ENCODE peak calls at places on chromosomes 2 and 18, in eight cellular contexts. K, C, V, P, J, O, L and G are unnamed samples.

GRCh38 chr2:99085400-99085799 is 56.1 kb upstream of the C2orf15 start:
- DNase-seq in P (no peak), C (no peak), V (no peak), J (no peak), L (no peak), O (peak; percentile 37), K (no peak), G (peak; percentile 13)

GRCh38 chr18:61832858-61833257 is 59.9 kb downstream of the RNF152 start:
- DNase-seq in K (no peak), O (no peak), P (no peak), V (no peak), C (no peak), L (no peak), J (no peak), G (no peak)

GRCh38 chr2:68320118-68320641 is 431 bp upstream of the CNRIP1 start:
- DNase-seq in C (peak; percentile 11), L (no peak), K (no peak), J (no peak), V (no peak), P (peak; percentile 26), O (no peak), G (peak; percentile 22)

GRCh38 chr2:174775586-174775985 is 11.3 kb upstream of the CHRNA1 start:
- DNase-seq in J (no peak), L (no peak), P (no peak), K (no peak), C (no peak), O (peak; percentile 16), V (no peak), G (no peak)

GRCh38 chr18:26617151-26617554 is 68.8 kb upstream of the KCTD1 start:
- DNase-seq in O (no peak), C (peak; percentile 66), P (no peak), L (no peak), K (no peak), V (no peak), J (peak; percentile 84), G (no peak)

GRCh38 chr2:23148342-23148741 is 236.6 kb upstream of the KLHL29 start:
- DNase-seq in J (no peak), K (no peak), V (no peak), C (no peak), P (no peak), L (no peak), O (no peak), G (no peak)

GRCh38 chr2:100184055-100184737 is 41.8 kb upstream of the AFF3 start:
- DNase-seq in C (peak; percentile 2), K (no peak), J (no peak), O (no peak), V (no peak), L (no peak), P (no peak), G (no peak)

GRCh38 chr2:191103793-191104192 is 47.0 kb downstream of the STAT4 start:
- DNase-seq in V (no peak), K (no peak), P (no peak), C (no peak), J (no peak), L (no peak), O (no peak), G (no peak)

GRCh38 chr2:1766851-1767771 is 22.8 kb upstream of the PXDN start:
- DNase-seq in L (no peak), P (no peak), J (no peak), C (no peak), K (no peak), O (no peak), V (no peak), G (no peak)

GRCh38 chr2:120842456-120843439 is 107.1 kb downstream of the GLI2 start:
- DNase-seq in C (no peak), V (no peak), J (no peak), K (no peak), P (no peak), O (no peak), L (no peak), G (no peak)

GRCh38 chr2:106104332-106105062 is 89.6 kb downstream of the UXS1 start:
- DNase-seq in K (no peak), O (peak; percentile 57), P (peak; percentile 58), C (peak; percentile 74), J (no peak), V (no peak), L (peak; percentile 52), G (peak; percentile 60)

GRCh38 chr18:57915241-57915640 is 112.1 kb upstream of the ATP8B1 start:
- DNase-seq in K (no peak), J (no peak), L (no peak), P (no peak), C (no peak), O (no peak), V (no peak), G (no peak)

GRCh38 chr2:238913931-238914647 is 66.2 kb downstream of the TWIST2 start:
- DNase-seq in V (no peak), L (no peak), O (no peak), J (no peak), P (no peak), K (no peak), C (no peak), G (no peak)

GRCh38 chr2:48508461-48509124 is 21.4 kb upstream of the STON1 start:
- DNase-seq in J (no peak), O (peak; percentile 74), C (peak; percentile 68), L (no peak), P (peak; percentile 50), V (no peak), K (no peak), G (no peak)

GRCh38 chr2:28374331-28374730 is 18.3 kb upstream of the FOSL2 start:
- DNase-seq in O (no peak), J (no peak), P (no peak), K (no peak), C (no peak), V (no peak), L (no peak), G (no peak)

GRCh38 chr2:211652366-211652765 is 886.2 kb downstream of the ERBB4 start:
- DNase-seq in L (no peak), J (no peak), O (no peak), K (no peak), P (no peak), C (no peak), V (no peak), G (no peak)

GRCh38 chr18:9708882-9709877 is 1.1 kb downstream of the RAB31 start:
- DNase-seq in P (peak; percentile 65), K (peak; percentile 63), J (no peak), V (peak; percentile 25), O (peak; percentile 48), C (peak; percentile 56), L (no peak), G (peak; percentile 50)

GRCh38 chr2:241675885-241676284 is 10.7 kb downstream of the DTYMK start:
- DNase-seq in V (no peak), C (no peak), K (no peak), O (no peak), P (no peak), J (no peak), L (no peak), G (no peak)
- TF ChIP-seq CTCF in V (no peak), C (no peak), K (no peak), O (no peak), P (no peak), J (no peak), L (no peak), G (no peak)

GRCh38 chr2:237259201-237259600 is 154.8 kb downstream of the COL6A3 start:
- DNase-seq in L (no peak), P (no peak), C (peak; percentile 39), V (no peak), J (no peak), O (no peak), K (no peak), G (no peak)

GRCh38 chr2:237260032-237260431 is 153.9 kb downstream of the COL6A3 start:
- DNase-seq in L (no peak), V (no peak), P (no peak), O (no peak), K (no peak), C (peak; percentile 90), J (no peak), G (no peak)

GRCh38 chr2:237257471-237257951 is 156.5 kb downstream of the COL6A3 start:
- DNase-seq in V (peak; percentile 35), P (peak; percentile 60), K (no peak), L (no peak), O (no peak), C (peak; percentile 85), J (no peak), G (no peak)

GRCh38 chr2:237256845-237257244 is 157.1 kb downstream of the COL6A3 start:
- DNase-seq in J (no peak), L (no peak), P (peak; percentile 80), O (no peak), C (peak; percentile 93), V (peak; percentile 44), K (no peak), G (no peak)

GRCh38 chr2:237258146-237258545 is 155.8 kb downstream of the COL6A3 start:
- DNase-seq in V (no peak), P (no peak), K (no peak), J (no peak), C (no peak), O (no peak), L (no peak), G (no peak)
- TF ChIP-seq CTCF in V (no peak), P (no peak), K (no peak), J (no peak), C (no peak), O (no peak), L (no peak), G (no peak)

DNA sequence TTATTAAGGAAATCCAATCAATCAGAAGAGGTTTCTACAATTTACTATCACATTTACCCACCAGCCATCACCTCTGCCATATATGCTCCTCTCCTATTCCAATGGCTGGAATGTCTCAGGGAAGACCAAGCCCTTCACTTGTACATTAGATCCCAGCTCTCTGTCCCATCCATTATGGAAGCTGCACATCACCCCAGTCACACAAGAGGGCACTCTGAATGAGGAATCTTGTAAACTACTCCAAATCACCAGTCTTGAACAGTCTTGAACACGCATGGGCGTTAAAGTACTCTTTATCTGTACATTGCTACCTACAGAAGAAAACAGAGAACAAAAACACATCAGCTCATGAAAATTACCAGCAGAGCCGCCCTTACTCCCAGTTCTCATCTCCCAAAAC is 38.7 kb downstream of the ZC3H8 start:
- DNase-seq in V (no peak), L (no peak), K (no peak), O (no peak), C (peak; percentile 60), J (no peak), P (no peak), G (no peak)
- TF ChIP-seq CTCF in V (no peak), L (no peak), K (no peak), O (no peak), C (peak; percentile 59), J (peak; percentile 15), P (no peak), G (no peak)

DNA sequence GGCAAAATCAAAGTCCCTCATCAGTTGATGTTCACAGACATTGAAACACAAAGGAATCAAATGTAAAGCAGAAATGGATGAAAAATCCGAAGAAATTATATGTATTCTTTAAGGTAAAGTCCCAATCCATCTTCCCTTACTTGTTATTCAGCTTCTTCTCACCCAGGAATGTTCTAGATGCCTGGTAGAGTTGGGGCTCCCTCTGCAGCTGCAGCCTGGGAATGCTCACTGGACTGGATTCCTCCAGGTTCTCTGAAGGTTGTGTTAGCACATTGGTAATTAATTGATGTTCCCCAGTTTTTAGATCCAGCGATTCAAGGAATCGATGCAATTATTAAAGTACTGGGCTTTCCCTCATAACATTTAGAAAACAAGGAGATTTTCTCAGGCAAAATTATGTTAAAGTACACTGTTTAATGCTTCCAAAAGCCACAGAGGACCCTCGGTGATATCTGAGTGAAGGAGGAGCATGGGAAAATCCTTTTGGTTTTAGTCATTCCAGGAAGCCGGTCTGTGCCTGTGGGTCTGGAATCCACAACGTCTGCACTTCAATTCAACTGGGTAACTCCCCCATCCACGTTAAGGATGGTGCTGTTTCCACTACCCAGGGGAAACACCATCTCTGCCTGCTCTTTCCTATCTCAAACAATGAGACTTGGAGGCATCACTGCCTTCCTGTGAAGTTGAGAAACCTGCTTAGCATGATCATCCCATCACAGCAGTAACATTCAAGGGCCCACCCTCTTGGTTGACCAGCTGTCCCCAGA is 22.0 kb downstream of the NTSR2 start:
- DNase-seq in P (no peak), O (no peak), C (peak; percentile 8), L (no peak), J (no peak), K (no peak), V (no peak), G (no peak)
- TF ChIP-seq CTCF in P (peak; percentile 3), O (no peak), C (peak; percentile 48), L (no peak), J (peak; percentile 21), K (no peak), V (peak; percentile 22), G (no peak)